ENCODE peak calls at places on chromosomes 2 and 18, in five cellular contexts. B is GM12865, A is psoas muscle, G is lower lobe of right lung, R is Caco-2. C is an unnamed sample.

GRCh38 chr2:64516651-64517510 is 7.2 kb upstream of the AFTPH start:
- DNase-seq in B (no peak), G (no peak), A (no peak), R (peak), C (no peak)

GRCh38 chr2:187497858-187498463 is 49.9 kb upstream of the CALCRL start:
- DNase-seq in A (no peak), R (no peak), B (no peak), G (no peak), C (no peak)

GRCh38 chr2:129720360-129720759 is 259.1 kb upstream of the RAB6C start:
- DNase-seq in G (no peak), B (no peak), R (no peak), A (no peak), C (no peak)

GRCh38 chr2:241649414-241649813 is 11.9 kb downstream of the ATG4B start:
- DNase-seq in B (no peak), A (no peak), R (no peak), G (no peak), C (no peak)

GRCh38 chr2:172968061-172968469 is 107.6 kb upstream of the MAP3K20 start:
- DNase-seq in R (no peak), B (no peak), G (no peak), A (peak), C (no peak)

GRCh38 chr2:28326873-28327495 is 65.7 kb upstream of the FOSL2 start:
- DNase-seq in A (peak), B (no peak), G (no peak), R (no peak), C (no peak)

GRCh38 chr2:21382980-21383520 is 259.3 kb downstream of the TDRD15 start:
- DNase-seq in A (no peak), R (no peak), G (no peak), B (no peak), C (no peak)

GRCh38 chr2:68251855-68252406 is 401 bp downstream of the PPP3R1 start:
- DNase-seq in R (peak), B (peak), A (peak), G (peak), C (no peak)

GRCh38 chr2:68917034-68917718 is 35.5 kb downstream of the GKN2 start:
- DNase-seq in B (no peak), A (no peak), R (no peak), G (no peak), C (no peak)

GRCh38 chr2:68279691-68280090 is 27.4 kb upstream of the PPP3R1 start:
- DNase-seq in B (no peak), A (no peak), G (no peak), R (no peak), C (no peak)

GRCh38 chr2:20355131-20355530 is 4.5 kb upstream of the PUM2 start:
- DNase-seq in A (no peak), R (no peak), B (no peak), G (no peak), C (no peak)

GRCh38 chr2:120566331-120567035 is 169.2 kb upstream of the GLI2 start:
- DNase-seq in R (no peak), B (no peak), G (no peak), A (peak), C (no peak)

GRCh38 chr2:218289639-218290315 is 2.5 kb downstream of the TMBIM1 start:
- DNase-seq in B (no peak), R (no peak), G (no peak), A (no peak), C (no peak)

GRCh38 chr2:168192839-168193616 is 54.4 kb downstream of the STK39 start:
- DNase-seq in G (no peak), A (no peak), R (no peak), B (no peak), C (no peak)

GRCh38 chr2:39897273-39897672 is 118.2 kb upstream of the THUMPD2 start:
- DNase-seq in A (no peak), G (no peak), B (no peak), R (no peak), C (no peak)

GRCh38 chr2:218294430-218294999 is 2.2 kb upstream of the TMBIM1 start:
- DNase-seq in B (no peak), R (peak), A (no peak), G (no peak), C (no peak)

GRCh38 chr2:47076586-47077441 is 78.3 kb downstream of the STPG4 start:
- DNase-seq in R (peak), A (no peak), B (no peak), G (peak), C (no peak)

GRCh38 chr2:220215785-220216184 is 588.4 kb downstream of the SLC4A3 start:
- DNase-seq in G (no peak), R (no peak), B (no peak), A (no peak), C (no peak)

GRCh38 chr2:123165616-123166015 is 859.5 kb upstream of the CNTNAP5 start:
- DNase-seq in G (no peak), B (no peak), R (no peak), A (no peak), C (no peak)

GRCh38 chr2:85893428-85894258 is 4.9 kb upstream of the ST3GAL5 start:
- DNase-seq in G (no peak), R (no peak), A (no peak), B (no peak), C (no peak)

GRCh38 chr2:218229239-218229638 is 12.2 kb downstream of the ARPC2 start:
- DNase-seq in R (no peak), A (no peak), B (peak), G (no peak), C (peak)

GRCh38 chr2:44551001-44551400 is 189.3 kb downstream of the CAMKMT start:
- DNase-seq in A (no peak), B (no peak), R (no peak), G (no peak), C (no peak)

GRCh38 chr2:207254526-207255464 is 89.0 kb upstream of the KLF7 start:
- DNase-seq in A (no peak), R (no peak), B (no peak), G (no peak), C (no peak)

GRCh38 chr2:230160112-230160660 is 59.6 kb downstream of the SP110 start:
- DNase-seq in G (peak), A (no peak), R (peak), B (peak), C (no peak)

GRCh38 chr18:49967171-49967570 is 153.8 kb upstream of the ACAA2 start:
- DNase-seq in A (no peak), G (no peak), B (no peak), R (peak), C (no peak)

GRCh38 chr2:120624738-120625446 is 110.8 kb upstream of the GLI2 start:
- DNase-seq in G (no peak), R (no peak), B (no peak), A (no peak), C (no peak)

GRCh38 chr18:50877545-50878265 is 1.2 kb upstream of the ME2 start:
- DNase-seq in G (no peak), B (no peak), A (no peak), R (no peak), C (no peak)

GRCh38 chr2:34332813-34333212 is 733.7 kb upstream of the FAM98A start:
- DNase-seq in G (no peak), B (no peak), A (no peak), R (no peak), C (no peak)

GRCh38 chr2:152098798-152099654 is at the start of gene CACNB4:
- DNase-seq in A (no peak), R (peak), B (peak), G (peak), C (no peak)
- TF ChIP-seq CTCF in A (no peak), R (no peak), B (no peak), G (no peak), C (no peak)

DNA sequence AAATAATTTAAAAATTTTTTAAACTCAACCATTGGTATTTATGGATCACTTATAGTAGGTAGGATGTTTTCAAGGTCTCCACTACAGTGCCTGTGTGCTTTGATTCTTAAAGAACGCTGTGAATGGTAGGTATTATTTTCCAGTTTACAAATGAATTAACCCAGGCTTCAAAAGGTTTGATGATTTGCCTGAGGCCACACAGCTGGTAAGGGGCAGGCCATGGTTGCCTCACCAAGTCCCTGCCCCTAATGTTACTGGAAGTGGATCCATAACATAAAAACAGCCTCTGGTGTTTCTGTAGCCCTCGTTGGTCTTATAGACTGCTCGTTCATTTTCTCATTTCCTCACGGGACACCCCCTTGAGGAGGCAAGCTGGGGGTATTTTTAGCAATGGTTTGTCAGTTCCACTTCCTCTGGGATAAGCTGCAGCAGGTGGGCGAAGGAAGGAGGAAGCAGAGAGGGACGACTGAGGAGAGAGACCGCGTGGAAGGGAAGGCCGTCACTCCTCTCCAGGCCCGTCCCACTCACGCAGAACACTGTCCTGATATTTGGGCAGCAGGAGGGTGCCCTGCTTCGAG is 32.9 kb upstream of the NDUFV2 start:
- DNase-seq in G (no peak), R (no peak), B (peak), A (no peak), C (no peak)
- TF ChIP-seq CTCF in G (no peak), R (no peak), B (no peak), A (no peak), C (no peak)

DNA sequence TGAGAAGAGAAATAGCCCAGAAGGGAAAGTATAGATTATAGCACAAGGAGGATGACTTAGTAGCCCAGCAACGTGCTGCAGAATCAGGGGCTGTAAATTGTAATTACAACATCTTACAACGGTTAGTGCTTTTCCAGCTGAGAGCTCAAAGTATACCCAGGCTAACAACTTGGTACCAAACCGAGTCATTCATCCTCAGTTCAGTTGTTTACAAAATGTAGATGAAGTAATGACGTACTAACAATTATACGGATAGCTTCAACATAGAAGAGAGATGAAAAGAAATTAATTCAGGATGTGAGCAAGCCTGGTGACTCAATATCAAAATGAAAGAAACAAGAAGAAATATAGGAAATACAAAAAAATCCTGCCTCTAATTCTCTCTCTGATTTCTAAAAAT is 99.2 kb downstream of the DYNAP start:
- DNase-seq in G (no peak), A (no peak), B (no peak), R (no peak), C (no peak)
- TF ChIP-seq CTCF in G (no peak), A (no peak), B (no peak), R (no peak), C (no peak)

GRCh38 chr2:131152065-131152464 is 46.9 kb downstream of the PLEKHB2 start:
- DNase-seq in B (no peak), R (no peak), G (no peak), A (no peak), C (no peak)
- TF ChIP-seq CTCF in B (no peak), R (no peak), G (no peak), A (no peak), C (no peak)

GRCh38 chr2:216934623-216935022 is 74.8 kb upstream of the TNP1 start:
- DNase-seq in B (no peak), A (no peak), G (no peak), R (no peak), C (no peak)
- TF ChIP-seq CTCF in B (no peak), A (no peak), G (no peak), R (no peak), C (no peak)